ENCODE peak calls at places on chromosomes 2 and 18, in nine cellular contexts. I, M, G, Z, H, D, J, N and Y are unnamed samples.

GRCh38 chr2:192741889-192742288 is 547.2 kb upstream of the TMEFF2 start:
- DNase-seq in I (peak; percentile 66), M (no peak), G (no peak), Z (no peak), H (no peak), D (no peak), J (no peak), N (no peak), Y (no peak)

GRCh38 chr2:20282916-20283592 is 58.1 kb upstream of the SDC1 start:
- DNase-seq in I (no peak), M (peak; percentile 56), G (no peak), Z (no peak), H (peak; percentile 4), D (peak; percentile 86), J (no peak), N (no peak), Y (no peak)

GRCh38 chr2:190069936-190070696 is 7.6 kb upstream of the MSTN start:
- DNase-seq in I (peak; percentile 68), M (peak; percentile 59), G (no peak), Z (peak; percentile 8), H (peak; percentile 23), D (peak; percentile 67), J (peak; percentile 37), N (peak; percentile 77), Y (peak; percentile 22)

GRCh38 chr2:204608261-204608660 is 63.0 kb downstream of the PARD3B start:
- DNase-seq in I (no peak), M (peak; percentile 68), G (no peak), Z (no peak), H (peak; percentile 36), D (no peak), J (peak; percentile 83), N (peak; percentile 69), Y (no peak)

GRCh38 chr2:162092656-162093556 is 18.9 kb upstream of the DPP4 start:
- DNase-seq in I (no peak), M (peak; percentile 97), G (no peak), Z (no peak), H (peak; percentile 93), D (peak; percentile 33), J (peak; percentile 99), N (peak; percentile 98), Y (no peak)

GRCh38 chr2:86747708-86748627 is 27.9 kb downstream of the RMND5A start:
- DNase-seq in I (peak; percentile 81), M (peak; percentile 85), G (no peak), Z (peak; percentile 41), H (peak; percentile 64), D (peak; percentile 10), J (peak; percentile 57), N (peak; percentile 96), Y (peak; percentile 11)

GRCh38 chr2:239293450-239294430 is 107.1 kb downstream of the HDAC4 start:
- DNase-seq in I (no peak), M (no peak), G (peak; percentile 62), Z (no peak), H (no peak), D (no peak), J (no peak), N (no peak), Y (no peak)

GRCh38 chr2:85396531-85397470 is 13.4 kb downstream of the CAPG start:
- DNase-seq in I (no peak), M (no peak), G (no peak), Z (no peak), H (no peak), D (no peak), J (no peak), N (no peak), Y (no peak)

GRCh38 chr2:157620956-157621355 is 7.7 kb downstream of the ACVR1C start:
- DNase-seq in I (no peak), M (peak; percentile 44), G (no peak), Z (no peak), H (no peak), D (no peak), J (no peak), N (peak; percentile 71), Y (no peak)

GRCh38 chr2:156937430-156937829 is 320.1 kb upstream of the GALNT5 start:
- DNase-seq in I (no peak), M (no peak), G (no peak), Z (no peak), H (no peak), D (no peak), J (no peak), N (no peak), Y (no peak)

GRCh38 chr18:49476664-49477411 is 10.2 kb downstream of the C18orf32 start:
- DNase-seq in I (peak; percentile 4), M (peak; percentile 78), G (no peak), Z (peak; percentile 75), H (no peak), D (no peak), J (no peak), N (peak; percentile 93), Y (peak; percentile 45)

GRCh38 chr2:19722486-19723420 is 179.0 kb downstream of the TTC32 start:
- DNase-seq in I (no peak), M (no peak), G (no peak), Z (no peak), H (peak; percentile 78), D (no peak), J (no peak), N (no peak), Y (no peak)

GRCh38 chr2:223047260-223047761 is 4.7 kb upstream of the KCNE4 start:
- DNase-seq in I (no peak), M (peak; percentile 89), G (no peak), Z (no peak), H (peak; percentile 95), D (no peak), J (peak; percentile 88), N (peak; percentile 96), Y (peak; percentile 69)

GRCh38 chr2:123915380-123915779 is 109.7 kb upstream of the CNTNAP5 start:
- DNase-seq in I (no peak), M (no peak), G (no peak), Z (no peak), H (no peak), D (no peak), J (no peak), N (no peak), Y (no peak)

GRCh38 chr2:120635146-120635545 is 100.5 kb upstream of the GLI2 start:
- DNase-seq in I (no peak), M (no peak), G (no peak), Z (no peak), H (no peak), D (no peak), J (no peak), N (no peak), Y (no peak)

GRCh38 chr18:12233378-12233777 is 20.8 kb upstream of the CIDEA start:
- DNase-seq in I (no peak), M (peak; percentile 66), G (no peak), Z (no peak), H (no peak), D (no peak), J (no peak), N (no peak), Y (no peak)

GRCh38 chr2:119491776-119492525 is 32.3 kb downstream of the SCTR start:
- DNase-seq in I (peak; percentile 76), M (peak; percentile 95), G (no peak), Z (no peak), H (peak; percentile 18), D (peak; percentile 89), J (peak; percentile 59), N (peak; percentile 85), Y (no peak)

GRCh38 chr2:109379507-109379906 is 234.3 kb downstream of the SEPTIN10 start:
- DNase-seq in I (no peak), M (no peak), G (no peak), Z (no peak), H (no peak), D (peak; percentile 1), J (no peak), N (no peak), Y (no peak)

GRCh38 chr18:78984941-78985784 is 5.5 kb downstream of the SALL3 start:
- DNase-seq in I (peak; percentile 90), M (peak; percentile 69), G (no peak), Z (no peak), H (no peak), D (peak; percentile 36), J (no peak), N (no peak), Y (peak; percentile 90)
- H3K4me3 ChIP-seq in I (peak overlapping the region; percentile 52), M (no peak overlapping the region), G (no peak overlapping the region), Z (no peak overlapping the region), H (no peak overlapping the region), D (no peak overlapping the region), J (no peak overlapping the region), N (no peak overlapping the region), Y (peak overlapping the region; percentile 39)

GRCh38 chr2:37599688-37600525 is 71.5 kb downstream of the CDC42EP3 start:
- DNase-seq in I (no peak), M (no peak), G (peak; percentile 93), Z (no peak), H (no peak), D (peak; percentile 36), J (no peak), N (no peak), Y (no peak)
- H3K4me3 ChIP-seq in I (no peak overlapping the region), M (no peak overlapping the region), G (peak overlapping the region; percentile 19), Z (no peak overlapping the region), H (no peak overlapping the region), D (no peak overlapping the region), J (no peak overlapping the region), N (no peak overlapping the region), Y (no peak overlapping the region)

GRCh38 chr18:53411511-53411910 is 813.0 kb downstream of the MBD2 start:
- DNase-seq in I (no peak), M (no peak), G (no peak), Z (no peak), H (no peak), D (no peak), J (no peak), N (no peak), Y (no peak)

GRCh38 chr18:53408271-53408670 is 816.2 kb downstream of the MBD2 start:
- DNase-seq in I (no peak), M (no peak), G (no peak), Z (peak; percentile 54), H (no peak), D (no peak), J (no peak), N (no peak), Y (no peak)
- H3K4me3 ChIP-seq in I (no peak overlapping the region), M (no peak overlapping the region), G (no peak overlapping the region), Z (no peak overlapping the region), H (no peak overlapping the region), D (no peak overlapping the region), J (no peak overlapping the region), N (no peak overlapping the region), Y (no peak overlapping the region)

GRCh38 chr2:45772038-45772437 is 120.6 kb downstream of the PRKCE start:
- DNase-seq in I (no peak), M (no peak), G (no peak), Z (no peak), H (no peak), D (no peak), J (no peak), N (no peak), Y (no peak)

GRCh38 chr2:45770773-45771172 is 119.3 kb downstream of the PRKCE start:
- DNase-seq in I (no peak), M (peak; percentile 68), G (no peak), Z (no peak), H (no peak), D (no peak), J (no peak), N (peak; percentile 46), Y (no peak)

GRCh38 chr2:45773909-45774308 is 122.4 kb downstream of the PRKCE start:
- DNase-seq in I (no peak), M (no peak), G (no peak), Z (no peak), H (no peak), D (no peak), J (no peak), N (no peak), Y (no peak)

GRCh38 chr2:45769786-45770576 is 118.5 kb downstream of the PRKCE start:
- DNase-seq in I (no peak), M (no peak), G (no peak), Z (peak; percentile 33), H (no peak), D (no peak), J (no peak), N (no peak), Y (no peak)

GRCh38 chr2:45771251-45771650 is 119.8 kb downstream of the PRKCE start:
- DNase-seq in I (peak; percentile 27), M (peak; percentile 25), G (no peak), Z (peak; percentile 50), H (no peak), D (peak; percentile 36), J (no peak), N (peak; percentile 58), Y (peak; percentile 93)
- H3K4me3 ChIP-seq in I (no peak overlapping the region), M (peak overlapping the region; percentile 43), G (no peak overlapping the region), Z (peak overlapping the region; percentile 24), H (peak overlapping the region; percentile 2), D (no peak overlapping the region), J (peak overlapping the region; percentile 26), N (peak overlapping the region; percentile 11), Y (peak overlapping the region; percentile 4)